ENCODE peak calls at places on chromosomes 2 and 18, in four cellular contexts. U is A172; Z is neuronal stem cell; Q is activated CD4-positive, alpha-beta T cell treated with anti-CD3 and anti-CD28 coated beads, Interleukin-2, amount 50 U/mL, for 24 hours. N is an unnamed sample.

GRCh38 chr2:19048593-19049264 is 309.7 kb downstream of the OSR1 start:
- DNase-seq in Q (no peak), U (no peak), Z (no peak), N (no peak)

GRCh38 chr2:37589298-37589697 is 82.1 kb downstream of the CDC42EP3 start:
- DNase-seq in Z (no peak), U (no peak), Q (no peak), N (no peak)

GRCh38 chr2:218354850-218355443 is 1.7 kb upstream of the CATIP start:
- DNase-seq in Q (no peak), Z (no peak), U (no peak), N (no peak)

GRCh38 chr2:44844651-44845270 is 96.7 kb upstream of the SIX3 start:
- DNase-seq in U (peak), Q (no peak), Z (no peak), N (no peak)

GRCh38 chr2:100998235-100998573 is 3.9 kb upstream of the RPL31 start:
- DNase-seq in U (no peak), Z (no peak), Q (no peak), N (no peak)

GRCh38 chr2:240567137-240567871 is 980 bp upstream of the RNPEPL1 start:
- DNase-seq in Q (no peak), U (no peak), Z (no peak), N (no peak)

GRCh38 chr2:112597537-112598322 is 13.3 kb downstream of the CHCHD5 start:
- DNase-seq in U (no peak), Q (no peak), Z (no peak), N (no peak)

GRCh38 chr2:216796096-216796840 is 63.6 kb downstream of the TNP1 start:
- DNase-seq in Q (no peak), Z (no peak), U (no peak), N (no peak)

GRCh38 chr2:119113489-119113770 is 45.1 kb downstream of the C1QL2 start:
- DNase-seq in Q (no peak), U (no peak), Z (no peak), N (no peak)

GRCh38 chr2:49936965-49937364 is 782.6 kb upstream of the FSHR start:
- DNase-seq in U (no peak), Q (no peak), Z (no peak), N (no peak)

GRCh38 chr2:66456183-66457041 is 21.5 kb downstream of the MEIS1 start:
- DNase-seq in Z (no peak), Q (no peak), U (no peak), N (no peak)

GRCh38 chr2:233076749-233077148 is 16.6 kb downstream of the INPP5D start:
- DNase-seq in Q (no peak), U (peak), Z (no peak), N (no peak)

GRCh38 chr2:43758738-43759137 is 15.1 kb upstream of the DYNC2LI1 start:
- DNase-seq in U (peak), Q (no peak), Z (no peak), N (no peak)

GRCh38 chr2:231110551-231110950 is 14.3 kb downstream of the HTR2B start:
- DNase-seq in U (peak), Z (no peak), Q (no peak), N (no peak)

GRCh38 chr18:32093523-32093922 is 1.8 kb downstream of the RNF138 start:
- DNase-seq in Q (no peak), Z (no peak), U (no peak), N (no peak)

GRCh38 chr18:8300749-8301148 is 308.5 kb upstream of the RAB12 start:
- DNase-seq in Z (no peak), Q (no peak), U (no peak), N (no peak)

GRCh38 chr18:58526425-58527115 is 102.3 kb downstream of the ALPK2 start:
- DNase-seq in Q (no peak), Z (no peak), U (no peak), N (no peak)

GRCh38 chr2:65015731-65016130 is 26.5 kb downstream of the SLC1A4 start:
- DNase-seq in Q (no peak), Z (no peak), U (no peak), N (no peak)

GRCh38 chr2:20040489-20041172 is 10.8 kb downstream of the LAPTM4A start:
- DNase-seq in Q (no peak), U (peak), Z (no peak), N (no peak)

GRCh38 chr18:3529597-3529996 is 79.6 kb downstream of the TGIF1 start:
- DNase-seq in Q (no peak), Z (no peak), U (no peak), N (no peak)

GRCh38 chr18:72811047-72811446 is 56.7 kb downstream of the NETO1 start:
- DNase-seq in Q (no peak), Z (no peak), U (no peak), N (no peak)

GRCh38 chr18:4842287-4842686 is 354.8 kb downstream of the AKAIN1 start:
- DNase-seq in U (no peak), Z (no peak), Q (no peak), N (no peak)